ENCODE peak calls at places on chromosome 9, in four cellular contexts. A, P, E and B are unnamed samples.

GRCh38 chr9:14722391-14723035 is at the start of gene CER1:
- DNase-seq in A (no peak), P (no peak), E (no peak), B (no peak)

GRCh38 chr9:86041331-86041741 is 58.0 kb downstream of the GOLM1 start:
- DNase-seq in A (no peak), P (no peak), E (peak), B (peak)

GRCh38 chr9:109973336-109973735 is 193.3 kb downstream of the PALM2AKAP2 start:
- DNase-seq in A (no peak), P (no peak), E (no peak), B (no peak)

GRCh38 chr9:615756-616155 is 225.7 kb upstream of the DMRT1 start:
- DNase-seq in A (no peak), P (no peak), E (no peak), B (no peak)

GRCh38 chr9:124873664-124874063 is 11.7 kb downstream of the ARPC5L start:
- DNase-seq in A (no peak), P (peak), E (no peak), B (no peak)

GRCh38 chr9:115653231-115653630 is 500.4 kb upstream of the PAPPA start:
- DNase-seq in A (no peak), P (no peak), E (peak), B (peak)

GRCh38 chr9:106857811-106858470 is 5.0 kb upstream of the ZNF462 start:
- DNase-seq in A (no peak), P (no peak), E (no peak), B (no peak)

GRCh38 chr9:27194401-27195091 is 85.5 kb downstream of the TEK start:
- DNase-seq in A (peak), P (no peak), E (peak), B (peak)

GRCh38 chr9:129282308-129283211 is 104.5 kb upstream of the IER5L start:
- DNase-seq in A (no peak), P (peak), E (no peak), B (no peak)

GRCh38 chr9:69996947-69997346 is 46.7 kb upstream of the MAMDC2 start:
- DNase-seq in A (no peak), P (no peak), E (peak), B (peak)

GRCh38 chr9:137012694-137013570 is 15.1 kb downstream of the ABCA2 start:
- DNase-seq in A (no peak), P (no peak), E (no peak), B (no peak)

GRCh38 chr9:29285818-29286217 is 1712.5 kb upstream of the C9orf72 start:
- DNase-seq in A (no peak), P (no peak), E (peak), B (peak)

GRCh38 chr9:4339783-4340335 is 40.0 kb upstream of the GLIS3 start:
- DNase-seq in A (no peak), P (no peak), E (no peak), B (no peak)

GRCh38 chr9:76646249-76646648 is 118.0 kb upstream of the PCA3 start:
- DNase-seq in A (no peak), P (no peak), E (peak), B (no peak)

GRCh38 chr9:14783358-14783757 is 60.8 kb upstream of the CER1 start:
- DNase-seq in A (no peak), P (no peak), E (no peak), B (no peak)

GRCh38 chr9:68904454-68904853 is 109.5 kb downstream of the PRKACG start:
- DNase-seq in A (no peak), P (no peak), E (peak), B (no peak)

GRCh38 chr9:27227192-27227591 is 69.8 kb downstream of the EQTN start:
- DNase-seq in A (no peak), P (no peak), E (peak), B (peak)

GRCh38 chr9:108994695-108995094 is 18.6 kb downstream of the CTNNAL1 start:
- DNase-seq in A (no peak), P (no peak), E (peak), B (no peak)

DNA sequence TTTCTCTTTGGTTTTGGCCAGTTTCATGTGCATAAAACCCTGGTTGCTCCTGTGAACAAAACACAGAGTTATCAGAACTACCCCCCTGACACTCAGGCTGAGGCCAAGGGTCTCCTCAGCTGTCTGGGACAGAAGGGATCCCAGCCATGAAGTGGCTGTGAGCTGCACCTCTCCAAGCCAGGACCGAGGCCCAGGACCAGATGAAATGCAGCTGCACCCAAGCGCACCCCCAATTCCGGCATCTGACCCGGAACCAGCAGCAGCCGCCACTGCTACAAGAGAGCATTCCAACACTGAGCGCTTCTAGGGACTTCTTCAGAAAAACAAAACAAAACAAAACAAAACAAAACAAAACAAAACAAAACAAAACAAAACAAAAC is 16.0 kb upstream of the SLC25A51 start:
- DNase-seq in A (no peak), P (no peak), E (no peak), B (no peak)
- H3K4me3 ChIP-seq in A (no peak), P (no peak), E (no peak), B (no peak)

GRCh38 chr9:111896942-111897830 is 572 bp downstream of the UGCG start:
- DNase-seq in A (no peak), P (peak), E (peak), B (peak)
- TF ChIP-seq CTCF in A (no peak), P (no peak), E (peak), B (peak)

DNA sequence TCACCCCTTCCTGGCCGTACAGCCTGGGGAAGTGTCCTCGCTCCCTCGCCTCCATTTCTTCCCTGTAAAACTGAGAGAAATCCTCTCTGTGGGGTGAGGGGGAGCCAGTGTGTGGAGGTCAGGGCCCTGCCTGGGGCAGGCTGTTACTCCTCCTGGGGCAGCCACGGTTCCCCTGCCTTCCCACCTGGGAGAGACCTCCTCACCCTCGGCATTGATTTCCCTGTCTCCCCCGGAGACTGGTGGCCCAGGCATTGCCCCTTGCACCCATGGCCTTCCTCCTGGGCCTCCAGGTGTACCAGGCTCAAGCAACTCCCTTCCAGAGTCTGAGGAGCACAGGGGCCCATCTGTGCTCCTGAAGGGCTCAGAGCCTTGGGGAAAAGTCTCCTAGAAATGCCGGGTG is 75.6 kb upstream of the RNU6ATAC start:
- DNase-seq in A (no peak), P (peak), E (no peak), B (no peak)
- H3K4me3 ChIP-seq in A (no peak), P (no peak), E (no peak), B (no peak)

DNA sequence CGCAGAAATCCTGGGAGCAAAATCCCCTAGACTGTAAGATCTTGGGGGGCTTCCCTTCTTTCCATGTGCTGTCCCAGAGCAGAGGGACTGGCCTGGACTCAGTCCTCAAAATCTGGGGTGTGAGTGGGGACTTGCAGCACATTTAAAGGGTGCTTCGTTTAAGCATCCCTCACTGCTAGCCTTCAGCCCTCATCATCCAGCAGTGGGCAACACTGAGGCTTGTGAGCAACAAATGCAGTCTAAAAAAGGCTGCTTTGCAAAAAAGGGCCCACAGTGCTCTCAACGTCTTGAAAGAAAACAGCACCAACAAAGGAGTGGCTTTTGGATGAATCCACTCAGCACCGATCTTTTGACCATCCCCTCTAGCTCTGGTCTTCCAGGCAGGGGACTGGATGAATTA is 128.3 kb upstream of the TBC1D2 start:
- DNase-seq in A (no peak), P (no peak), E (peak), B (no peak)
- TF ChIP-seq CTCF in A (peak), P (no peak), E (peak), B (peak)

GRCh38 chr9:135909371-135909770 is 2.0 kb upstream of the CAMSAP1 start:
- DNase-seq in A (no peak), P (no peak), E (no peak), B (no peak)
- H3K4me3 ChIP-seq in A (no peak), P (no peak), E (no peak), B (no peak)

DNA sequence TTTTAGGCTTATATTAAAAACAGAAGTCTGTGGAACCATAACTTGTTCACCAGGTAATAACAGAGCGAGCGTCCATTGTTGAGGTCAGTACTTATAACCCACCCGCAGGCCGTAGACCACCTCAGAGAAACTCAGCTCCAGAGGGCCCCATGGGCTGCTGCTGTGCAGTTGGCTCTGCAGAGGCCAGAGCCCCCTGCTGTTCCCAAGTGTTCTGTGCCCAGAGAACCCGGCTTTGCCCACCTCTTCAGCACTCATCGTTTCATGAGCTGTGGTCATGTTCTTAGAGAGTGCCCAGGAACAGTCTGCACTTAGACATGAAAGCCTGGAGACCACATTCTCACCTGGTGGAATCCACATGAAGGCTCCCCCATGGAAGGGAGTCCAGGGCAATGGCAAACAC is 50.4 kb upstream of the SLC2A8 start:
- DNase-seq in A (no peak), P (no peak), E (no peak), B (no peak)
- TF ChIP-seq CTCF in A (no peak), P (no peak), E (peak), B (peak)

DNA sequence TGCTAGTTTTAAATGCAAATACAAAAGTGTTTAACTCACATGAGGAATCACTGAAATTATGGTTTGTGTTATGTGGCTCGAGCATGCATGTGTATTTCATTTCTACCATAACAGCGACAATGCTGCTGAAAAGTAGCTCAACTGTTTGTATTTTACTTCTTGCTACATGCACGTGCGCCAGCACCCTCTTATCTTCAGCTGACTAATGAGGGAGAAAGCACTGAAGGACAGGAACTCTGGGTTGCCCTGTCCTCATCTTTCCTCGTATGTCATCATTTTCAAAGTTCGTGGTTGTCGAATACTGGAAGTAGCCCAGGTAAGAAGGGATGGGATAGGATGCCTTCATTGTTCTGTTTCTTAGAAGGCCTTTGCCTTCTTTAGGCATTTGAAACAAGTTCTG is 120.3 kb downstream of the SYK start:
- DNase-seq in A (no peak), P (no peak), E (peak), B (no peak)
- H3K4me3 ChIP-seq in A (no peak), P (no peak), E (no peak), B (no peak)

GRCh38 chr9:135388530-135388929 is 91.1 kb upstream of the PPP1R26 start:
- DNase-seq in A (no peak), P (no peak), E (no peak), B (no peak)

GRCh38 chr9:135391759-135392158 is 87.8 kb upstream of the PPP1R26 start:
- DNase-seq in A (no peak), P (no peak), E (no peak), B (no peak)

GRCh38 chr9:135392511-135392910 is 87.1 kb upstream of the PPP1R26 start:
- DNase-seq in A (no peak), P (no peak), E (no peak), B (no peak)

GRCh38 chr9:135387976-135388375 is 91.6 kb upstream of the PPP1R26 start:
- DNase-seq in A (no peak), P (no peak), E (no peak), B (no peak)
- TF ChIP-seq CTCF in A (no peak), P (no peak), E (no peak), B (no peak)

DNA sequence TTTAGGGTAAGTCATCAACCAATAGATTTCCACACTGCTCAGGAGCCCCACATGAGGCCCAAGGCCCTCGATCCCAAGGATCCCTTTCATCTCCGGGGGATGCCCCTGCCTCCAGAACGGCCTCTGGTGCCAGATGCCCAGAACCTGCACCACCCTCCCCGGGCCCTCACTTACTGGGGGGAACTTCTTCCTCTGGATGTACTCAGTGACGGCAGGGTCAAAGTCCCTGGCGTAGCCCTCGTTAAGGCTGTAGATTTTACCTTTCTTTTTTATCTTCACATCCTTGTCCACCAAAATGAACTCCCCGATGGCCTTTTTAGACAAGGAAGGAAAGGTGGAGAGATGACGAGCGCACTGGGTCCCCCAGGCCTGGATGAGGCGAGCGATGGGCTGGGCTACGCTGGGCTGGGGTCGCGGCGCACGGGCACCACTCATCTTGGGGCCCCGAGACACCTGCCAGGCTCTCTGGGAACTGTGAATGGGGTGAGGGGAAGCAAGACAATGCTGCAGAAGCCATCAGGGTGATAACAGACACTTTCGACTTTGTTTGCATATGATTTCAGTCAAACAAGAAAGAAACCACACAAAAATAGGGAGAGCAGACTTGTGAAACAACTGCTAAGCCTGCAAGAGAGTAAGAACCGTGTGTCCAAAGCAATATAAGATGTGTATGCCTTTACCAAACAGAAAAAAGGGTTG is 13.2 kb upstream of the FBP2 start:
- DNase-seq in A (no peak), P (no peak), E (no peak), B (no peak)
- H3K4me3 ChIP-seq in A (no peak), P (no peak), E (no peak), B (no peak)

DNA sequence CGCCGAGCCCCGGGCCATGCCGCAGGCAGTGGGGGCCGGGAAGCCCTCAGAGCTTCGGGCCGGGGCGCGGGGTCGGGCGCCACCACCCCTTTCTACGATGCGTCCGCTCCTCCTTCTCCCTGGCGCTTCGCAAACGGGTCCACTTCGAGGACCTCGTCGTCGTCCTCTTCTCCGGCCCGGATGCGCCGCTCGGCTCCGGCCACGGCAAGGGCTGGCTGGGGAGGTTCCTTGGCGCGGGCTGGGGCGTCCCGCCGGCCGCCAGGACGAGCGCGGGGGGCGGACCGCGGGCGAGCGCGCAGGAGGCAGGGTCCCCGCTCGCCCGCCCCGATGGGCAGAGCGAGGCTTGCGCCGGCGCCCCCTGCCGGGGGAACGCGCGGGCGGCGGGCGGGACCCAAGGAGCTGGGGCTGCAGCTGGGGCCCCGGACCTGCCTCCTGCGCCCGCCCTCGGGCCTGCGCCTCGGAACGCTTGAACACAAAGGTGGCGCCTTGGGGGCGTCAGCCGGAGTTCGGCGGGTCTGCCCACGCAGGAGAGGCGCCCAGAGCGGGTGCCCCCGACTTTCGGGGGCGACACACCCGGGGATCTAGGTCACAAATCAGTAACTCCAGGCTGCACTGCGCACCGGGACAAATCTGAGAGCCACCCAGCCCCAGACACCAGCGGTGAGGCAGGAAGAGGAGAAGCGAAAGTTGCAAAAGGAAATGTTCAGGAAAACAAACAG is at the start of gene ROR2:
- DNase-seq in A (no peak), P (peak), E (peak), B (peak)
- TF ChIP-seq CTCF in A (peak), P (peak), E (peak), B (peak)